ENCODE peak calls at places on chromosomes 3 and 15, in seven cellular contexts. P is heart right ventricle, C is tibial artery, T is astrocyte, I is GM20000, Q is astrocyte of the cerebellum, H is keratinocyte. O is an unnamed sample.

GRCh38 chr3:153111056-153111455 is 51.0 kb upstream of the RAP2B start:
- DNase-seq in P (no peak), C (no peak), T (no peak), I (no peak), Q (no peak), H (no peak), O (no peak)

GRCh38 chr3:49523756-49524747 is 30.2 kb upstream of the BSN start:
- DNase-seq in P (no peak), C (no peak), T (no peak), I (no peak), Q (no peak), H (peak; percentile 30), O (no peak)

GRCh38 chr3:177569823-177570657 is 372.8 kb upstream of the TBL1XR1 start:
- DNase-seq in P (no peak), C (no peak), T (no peak), I (no peak), Q (no peak), H (no peak), O (no peak)

GRCh38 chr3:189304465-189305341 is 132.9 kb downstream of the TPRG1 start:
- DNase-seq in P (no peak), C (no peak), T (peak; percentile 41), I (no peak), Q (peak; percentile 32), H (no peak), O (peak; percentile 51)

GRCh38 chr3:195543642-195544536 is 764 bp upstream of the PPP1R2 start:
- DNase-seq in P (peak; percentile 29), C (no peak), T (no peak), I (no peak), Q (no peak), H (no peak), O (peak; percentile 19)

GRCh38 chr3:50649451-50649931 is 25.2 kb upstream of the DOCK3 start:
- DNase-seq in P (peak; percentile 79), C (no peak), T (no peak), I (no peak), Q (no peak), H (no peak), O (no peak)

GRCh38 chr3:50825841-50826240 is 151.1 kb downstream of the DOCK3 start:
- DNase-seq in P (no peak), C (no peak), T (peak; percentile 46), I (no peak), Q (no peak), H (no peak), O (no peak)

GRCh38 chr3:8629151-8630021 is 15.2 kb downstream of the SSUH2 start:
- DNase-seq in P (no peak), C (peak; percentile 74), T (peak; percentile 93), I (peak; percentile 77), Q (peak; percentile 38), H (peak; percentile 83), O (peak; percentile 96)

GRCh38 chr15:98712845-98713584 is 64.7 kb downstream of the IGF1R start:
- DNase-seq in P (no peak), C (no peak), T (no peak), I (no peak), Q (no peak), H (no peak), O (no peak)

GRCh38 chr3:170038434-170039110 is 777 bp downstream of the GPR160 start:
- DNase-seq in P (peak; percentile 15), C (no peak), T (no peak), I (peak; percentile 45), Q (no peak), H (no peak), O (no peak)

GRCh38 chr3:61903931-61904657 is 342.7 kb downstream of the PTPRG start:
- DNase-seq in P (no peak), C (peak; percentile 61), T (peak; percentile 37), I (no peak), Q (peak; percentile 50), H (no peak), O (peak; percentile 52)

GRCh38 chr3:193563999-193564398 is 9.3 kb upstream of the ATP13A4 start:
- DNase-seq in P (no peak), C (no peak), T (no peak), I (no peak), Q (no peak), H (no peak), O (no peak)
- TF ChIP-seq CTCF in P (peak; percentile 10), C (no peak), T (no peak), I (peak; percentile 6), Q (peak; percentile 6), H (peak; percentile 14), O (no peak)

GRCh38 chr3:135228131-135228530 is 433.1 kb downstream of the EPHB1 start:
- DNase-seq in P (no peak), C (no peak), T (no peak), I (no peak), Q (no peak), H (no peak), O (no peak)

GRCh38 chr3:135226057-135226456 is 431.0 kb downstream of the EPHB1 start:
- DNase-seq in P (no peak), C (no peak), T (no peak), I (no peak), Q (no peak), H (no peak), O (no peak)

GRCh38 chr3:135231646-135232625 is 436.9 kb downstream of the EPHB1 start:
- DNase-seq in P (no peak), C (no peak), T (no peak), I (no peak), Q (no peak), H (no peak), O (no peak)

GRCh38 chr3:135224963-135225362 is 429.9 kb downstream of the EPHB1 start:
- DNase-seq in P (no peak), C (no peak), T (no peak), I (no peak), Q (no peak), H (no peak), O (no peak)

DNA sequence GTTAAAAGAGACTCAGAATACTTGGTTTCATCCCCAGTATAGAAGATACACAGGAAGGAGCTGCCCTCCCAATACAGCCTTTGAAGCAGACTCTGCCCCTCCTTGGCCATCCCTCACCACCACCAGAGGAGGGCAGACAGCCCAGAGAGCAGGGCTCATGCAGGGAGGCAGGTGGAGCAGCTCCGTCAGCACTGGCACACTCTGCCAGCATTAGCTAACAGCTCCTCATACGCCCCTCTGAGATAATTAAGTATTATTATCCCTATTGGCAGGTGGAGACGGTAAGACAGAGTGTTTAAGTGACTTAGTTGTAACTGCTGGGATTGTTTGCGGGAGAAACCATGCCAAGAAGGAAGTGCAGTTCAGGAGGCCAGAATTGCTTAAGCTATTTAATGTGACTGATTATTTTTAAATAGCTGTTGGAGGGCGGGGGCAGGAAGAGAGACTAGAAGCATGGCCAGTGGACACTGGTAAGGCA is 434.0 kb downstream of the EPHB1 start:
- DNase-seq in P (peak; percentile 40), C (no peak), T (no peak), I (no peak), Q (no peak), H (no peak), O (peak; percentile 1)
- TF ChIP-seq CTCF in P (peak; percentile 16), C (no peak), T (no peak), I (no peak), Q (no peak), H (no peak), O (no peak)

GRCh38 chr15:38647683-38648082 is 83.1 kb upstream of the RASGRP1 start:
- DNase-seq in P (no peak), C (no peak), T (peak; percentile 4), I (no peak), Q (no peak), H (peak; percentile 7), O (peak; percentile 7)
- TF ChIP-seq CTCF in P (peak; percentile 34), C (no peak), T (peak; percentile 26), I (no peak), Q (peak; percentile 44), H (peak; percentile 62), O (peak; percentile 28)

GRCh38 chr3:31695280-31696008 is 162.7 kb downstream of the STT3B start:
- DNase-seq in P (no peak), C (no peak), T (no peak), I (peak; percentile 45), Q (no peak), H (no peak), O (no peak)
- TF ChIP-seq CTCF in P (peak; percentile 27), C (no peak), T (no peak), I (peak; percentile 18), Q (peak; percentile 30), H (peak; percentile 36), O (no peak)

DNA sequence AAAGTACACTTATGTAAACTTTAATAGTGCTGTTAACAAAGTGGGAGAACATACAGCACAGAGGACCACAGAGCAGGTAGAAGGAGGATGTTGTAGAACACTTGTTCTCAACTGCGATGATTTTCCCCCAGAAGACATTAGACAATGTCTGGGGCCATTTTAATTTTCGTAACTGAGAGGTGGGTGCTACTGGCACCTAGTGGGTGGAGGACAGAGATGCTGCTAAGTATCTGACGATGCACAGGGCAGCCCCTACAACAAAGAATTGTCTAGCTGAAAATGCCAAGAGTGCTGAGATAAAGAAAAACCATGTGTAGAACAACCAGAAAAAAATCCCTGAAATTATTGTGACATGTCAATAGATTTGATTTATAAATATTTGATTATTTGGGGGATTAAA is 5.0 kb upstream of the KBTBD8 start:
- DNase-seq in P (no peak), C (no peak), T (no peak), I (no peak), Q (no peak), H (no peak), O (no peak)
- TF ChIP-seq CTCF in P (no peak), C (no peak), T (no peak), I (no peak), Q (no peak), H (no peak), O (no peak)